ENCODE peak calls at places on chromosomes 6 and 20, in eight cellular contexts. L is foreskin keratinocyte, B is AG09319, I is HFFc6, H is left ventricle myocardium inferior, N is amygdala, G is mesothelial cell of epicardium, Z is PC-9. F is an unnamed sample.

GRCh38 chr20:8331740-8332412 is 199.8 kb downstream of the PLCB1 start:
- DNase-seq in L (peak; percentile 2), B (peak; percentile 19), I (peak; percentile 36), H (peak; percentile 19), N (no peak), G (no peak), Z (no peak), F (no peak)

GRCh38 chr6:110140650-110141049 is 38.8 kb downstream of the WASF1 start:
- DNase-seq in L (peak; percentile 91), B (peak; percentile 24), I (peak; percentile 57), H (no peak), N (no peak), G (no peak), Z (no peak), F (no peak)

GRCh38 chr6:163337958-163338357 is 76.6 kb upstream of the QKI start:
- DNase-seq in L (no peak), B (no peak), I (no peak), H (no peak), N (no peak), G (no peak), Z (no peak), F (no peak)

GRCh38 chr6:130872250-130873095 is 45.3 kb downstream of the SMLR1 start:
- DNase-seq in L (peak; percentile 30), B (peak; percentile 16), I (peak; percentile 16), H (peak; percentile 64), N (no peak), G (peak; percentile 78), Z (peak; percentile 49), F (peak; percentile 78)

GRCh38 chr20:3239867-3240775 is 1.1 kb upstream of the SLC4A11 start:
- DNase-seq in L (peak; percentile 78), B (no peak), I (no peak), H (no peak), N (no peak), G (no peak), Z (no peak), F (no peak)

GRCh38 chr6:144912474-144912873 is 627.3 kb downstream of the UTRN start:
- DNase-seq in L (peak; percentile 65), B (peak; percentile 57), I (peak; percentile 88), H (no peak), N (no peak), G (no peak), Z (no peak), F (no peak)

GRCh38 chr6:155882527-155883333 is 427.1 kb upstream of the NOX3 start:
- DNase-seq in L (no peak), B (no peak), I (peak; percentile 41), H (no peak), N (no peak), G (no peak), Z (no peak), F (peak; percentile 8)

GRCh38 chr20:46070215-46070910 is 19.4 kb downstream of the NCOA5 start:
- DNase-seq in L (no peak), B (peak; percentile 15), I (peak; percentile 74), H (no peak), N (no peak), G (no peak), Z (no peak), F (no peak)

GRCh38 chr6:146775227-146775626 is 176.5 kb downstream of the ADGB start:
- DNase-seq in L (no peak), B (no peak), I (no peak), H (no peak), N (no peak), G (no peak), Z (no peak), F (no peak)

GRCh38 chr20:63775096-63775978 is 35.8 kb downstream of the SLC2A4RG start:
- DNase-seq in L (no peak), B (no peak), I (no peak), H (no peak), N (peak; percentile 18), G (peak; percentile 92), Z (no peak), F (no peak)

GRCh38 chr6:7974932-7975763 is 64.6 kb upstream of the TXNDC5 start:
- DNase-seq in L (peak; percentile 61), B (no peak), I (peak; percentile 87), H (peak; percentile 84), N (peak; percentile 44), G (peak; percentile 40), Z (peak; percentile 92), F (peak; percentile 67)

GRCh38 chr6:100347901-100348550 is 116.7 kb downstream of the SIM1 start:
- DNase-seq in L (peak; percentile 52), B (no peak), I (peak; percentile 70), H (no peak), N (no peak), G (no peak), Z (no peak), F (no peak)

GRCh38 chr6:42313038-42313437 is 95.4 kb upstream of the MRPS10 start:
- DNase-seq in L (no peak), B (no peak), I (peak; percentile 78), H (no peak), N (no peak), G (no peak), Z (no peak), F (no peak)

GRCh38 chr20:10427060-10427692 is 6.8 kb downstream of the MKKS start:
- DNase-seq in L (peak; percentile 52), B (peak; percentile 51), I (peak; percentile 42), H (peak; percentile 49), N (no peak), G (peak; percentile 46), Z (peak; percentile 33), F (peak; percentile 32)

GRCh38 chr6:85912582-85912981 is 269.9 kb upstream of the SYNCRIP start:
- DNase-seq in L (no peak), B (no peak), I (no peak), H (no peak), N (no peak), G (no peak), Z (no peak), F (no peak)

GRCh38 chr20:62685781-62686555 is 22.7 kb upstream of the NTSR1 start:
- DNase-seq in L (no peak), B (no peak), I (no peak), H (peak; percentile 29), N (no peak), G (no peak), Z (no peak), F (no peak)

F was measured in Calu3.